ENCODE peak calls at places on chromosome 2, in seven cellular contexts. Y is mucosa of descending colon, L is cardiac fibroblast, D is colonic mucosa, V is HCT116, N is heart left ventricle, A is foreskin keratinocyte. W is an unnamed sample.

GRCh38 chr2:36800381-36800780 is 103.9 kb downstream of the VIT start:
- DNase-seq in Y (no peak), L (no peak), D (no peak), V (no peak), N (no peak), A (no peak), W (no peak)

GRCh38 chr2:237558918-237559645 is 7.3 kb upstream of the PRLH start:
- DNase-seq in Y (no peak), L (peak), D (peak), V (no peak), N (peak), A (peak), W (no peak)

GRCh38 chr2:141911485-141912066 is 219.2 kb downstream of the LRP1B start:
- DNase-seq in Y (no peak), L (peak), D (no peak), V (peak), N (no peak), A (peak), W (no peak)

GRCh38 chr2:118349365-118349764 is 261.1 kb downstream of the INSIG2 start:
- DNase-seq in Y (no peak), L (no peak), D (no peak), V (no peak), N (no peak), A (no peak), W (no peak)

GRCh38 chr2:10913501-10914271 is 2.0 kb downstream of the KCNF1 start:
- DNase-seq in Y (no peak), L (no peak), D (no peak), V (no peak), N (no peak), A (no peak), W (peak)

GRCh38 chr2:233929352-233929843 is 12.2 kb downstream of the TRPM8 start:
- DNase-seq in Y (no peak), L (no peak), D (no peak), V (peak), N (no peak), A (no peak), W (peak)

GRCh38 chr2:20100711-20101110 is 49.3 kb upstream of the LAPTM4A start:
- DNase-seq in Y (no peak), L (no peak), D (no peak), V (no peak), N (no peak), A (no peak), W (no peak)

GRCh38 chr2:83991992-83992391 is 467.1 kb downstream of the SUCLG1 start:
- DNase-seq in Y (no peak), L (no peak), D (no peak), V (peak), N (no peak), A (peak), W (no peak)

GRCh38 chr2:155382781-155383180 is 684.3 kb downstream of the KCNJ3 start:
- DNase-seq in Y (no peak), L (no peak), D (no peak), V (no peak), N (no peak), A (no peak), W (no peak)

GRCh38 chr2:42618116-42618515 is 49.7 kb downstream of the MTA3 start:
- DNase-seq in Y (no peak), L (peak), D (no peak), V (no peak), N (no peak), A (no peak), W (no peak)

DNA sequence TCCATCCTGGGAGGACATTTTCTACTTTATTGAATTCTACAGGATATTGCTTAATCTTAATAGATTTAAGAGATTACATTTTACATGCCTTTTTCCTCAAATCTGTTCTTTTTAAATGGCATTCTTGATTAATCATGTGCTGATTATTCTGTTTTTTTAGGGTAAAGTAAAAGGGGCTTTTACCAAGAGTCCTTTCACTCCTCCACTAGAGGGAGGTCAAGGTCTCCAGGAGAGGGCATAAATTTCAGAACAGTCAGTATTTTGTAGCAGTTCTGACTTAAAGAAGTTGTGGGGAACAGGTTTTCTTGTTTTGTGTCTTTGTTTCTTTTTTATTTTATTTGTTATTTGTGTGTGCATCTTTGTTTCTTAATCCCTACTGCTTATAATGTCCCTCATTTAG is 25.4 kb downstream of the WDR75 start:
- DNase-seq in Y (no peak), L (peak), D (no peak), V (no peak), N (no peak), A (no peak), W (no peak)
- TF ChIP-seq CTCF in Y (peak), L (peak), D (peak), V (peak), N (peak), A (peak), W (peak)

GRCh38 chr2:224749136-224749535 is 33.0 kb upstream of the CCDC195 start:
- DNase-seq in Y (no peak), L (no peak), D (no peak), V (no peak), N (no peak), A (no peak), W (no peak)
- TF ChIP-seq CTCF in Y (no peak), L (peak), D (no peak), V (peak), N (no peak), A (peak), W (no peak)

DNA sequence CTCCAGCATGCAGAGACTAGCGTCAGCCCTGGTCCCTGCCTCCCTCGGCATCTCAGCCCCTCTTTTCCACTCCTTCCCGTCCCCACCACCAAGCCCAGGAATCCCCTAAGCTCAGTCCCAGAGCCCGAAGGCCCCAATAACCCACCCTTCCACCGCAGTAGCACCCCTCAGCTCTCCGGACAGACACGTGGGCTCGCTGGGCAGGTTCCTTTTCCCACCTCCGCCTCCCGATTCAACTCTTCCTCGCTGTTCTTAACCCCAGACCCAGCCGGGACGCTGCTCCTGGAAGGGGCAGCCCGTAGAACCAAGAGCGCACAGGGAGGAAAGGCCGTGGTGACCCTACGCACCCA is 1.4 kb downstream of the IHH start:
- DNase-seq in Y (no peak), L (no peak), D (no peak), V (no peak), N (no peak), A (peak), W (no peak)
- TF ChIP-seq CTCF in Y (no peak), L (no peak), D (no peak), V (no peak), N (no peak), A (no peak), W (no peak)

GRCh38 chr2:15706986-15707632 is 115.4 kb downstream of the DDX1 start:
- DNase-seq in Y (no peak), L (no peak), D (no peak), V (no peak), N (no peak), A (no peak), W (no peak)
- TF ChIP-seq CTCF in Y (no peak), L (no peak), D (no peak), V (no peak), N (no peak), A (no peak), W (no peak)

DNA sequence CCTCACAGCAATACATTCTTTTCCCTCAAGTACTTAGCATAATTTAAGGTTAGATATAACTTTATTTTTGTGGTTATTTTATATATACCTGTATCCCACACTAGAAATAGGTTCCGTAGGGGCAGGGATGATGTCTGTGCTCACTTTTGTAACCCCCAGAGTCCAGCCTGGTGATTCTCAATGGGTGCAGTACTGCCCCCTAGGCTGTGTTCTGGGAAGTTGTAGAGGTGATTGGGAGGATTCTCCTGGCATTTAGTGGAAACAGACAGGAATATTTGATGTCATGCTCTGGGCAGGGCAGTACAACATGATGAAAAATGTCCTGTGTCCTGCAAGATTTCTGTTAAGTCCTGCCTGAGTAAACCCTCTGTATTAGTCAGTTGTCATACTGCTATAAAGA is 333.3 kb downstream of the PLCL1 start:
- DNase-seq in Y (no peak), L (no peak), D (no peak), V (no peak), N (no peak), A (no peak), W (no peak)
- TF ChIP-seq CTCF in Y (no peak), L (no peak), D (no peak), V (no peak), N (no peak), A (no peak), W (no peak)

W was measured in osteocyte.